ENCODE peak calls at places on chromosomes 4 and X, in nine cellular contexts. F, H, M, P, R, T, D, S and A are unnamed samples.
A peak's percentile ranks its signal among the peaks of the same experiment; 100 is the strongest.

GRCh38 chrX:46686003-46686645 is 72.8 kb downstream of the SLC9A7 start:
- DNase-seq in R (no peak), F (no peak), P (peak; percentile 12), T (peak; percentile 66), H (peak; percentile 73), S (no peak), D (peak; percentile 58), M (peak; percentile 37), A (peak; percentile 18)

GRCh38 chr4:129583868-129584267 is 487.9 kb downstream of the C4orf33 start:
- DNase-seq in P (no peak), F (no peak), T (no peak), M (no peak), D (peak; percentile 67), H (no peak), S (no peak), R (no peak), A (no peak)

GRCh38 chrX:41095174-41095573 is 9.9 kb downstream of the USP9X start:
- DNase-seq in D (no peak), S (no peak), H (no peak), P (no peak), M (no peak), F (no peak), T (no peak), R (no peak), A (no peak)

GRCh38 chrX:46953597-46953996 is 41.4 kb downstream of the JADE3 start:
- DNase-seq in P (no peak), H (peak; percentile 39), T (peak; percentile 41), S (no peak), D (peak; percentile 60), F (no peak), M (no peak), R (no peak), A (peak; percentile 5)

GRCh38 chr4:139901516-139902327 is 236.1 kb downstream of the MGST2 start:
- DNase-seq in H (peak; percentile 7), M (peak; percentile 24), S (no peak), T (no peak), P (no peak), F (peak; percentile 34), R (no peak), D (no peak), A (no peak)

GRCh38 chr4:87108142-87108546 is 112.3 kb downstream of the KLHL8 start:
- DNase-seq in F (peak; percentile 11), S (peak; percentile 44), H (no peak), R (no peak), P (no peak), D (peak; percentile 74), T (peak; percentile 76), M (peak; percentile 73), A (peak; percentile 60)

GRCh38 chr4:72568959-72569718 is at the start of gene ADAMTS3:
- DNase-seq in D (peak; percentile 86), P (peak; percentile 77), F (peak; percentile 47), S (peak; percentile 72), M (peak; percentile 70), R (no peak), T (peak; percentile 30), H (peak; percentile 88), A (peak; percentile 82)

GRCh38 chr4:81573817-81574216 is 102.1 kb upstream of the RASGEF1B start:
- DNase-seq in R (no peak), M (no peak), F (no peak), H (no peak), S (no peak), T (no peak), P (no peak), D (no peak), A (no peak)

GRCh38 chr4:173237722-173238121 is 69.1 kb downstream of the GALNT7 start:
- DNase-seq in D (no peak), F (peak; percentile 77), M (no peak), R (no peak), T (no peak), S (no peak), P (peak; percentile 65), H (no peak), A (no peak)

GRCh38 chr4:128338634-128339355 is 51.2 kb upstream of the PGRMC2 start:
- DNase-seq in P (no peak), F (no peak), R (no peak), M (peak; percentile 43), T (peak; percentile 66), H (no peak), S (no peak), D (peak; percentile 92), A (peak; percentile 12)

GRCh38 chr4:143355540-143356217 is 19.0 kb downstream of the GAB1 start:
- DNase-seq in H (no peak), T (no peak), F (no peak), M (peak; percentile 36), D (peak; percentile 47), S (no peak), R (no peak), P (no peak), A (no peak)

GRCh38 chr4:154485127-154485773 is 6.3 kb downstream of the DCHS2 start:
- DNase-seq in R (no peak), D (no peak), H (peak; percentile 72), M (no peak), F (no peak), T (no peak), P (no peak), S (no peak), A (no peak)